ENCODE peak calls at places on chromosomes 5 and 9, in five cellular contexts. One of them, this sample, is unnamed. For H3K4me1, the result is how much of the 10 kb centered on the place peaks cover.

GRCh38 chr5:94691947-94692346 is 73.5 kb downstream of the SLF1 start:
- DNase-seq in OCI-LY7: no peak
- DNase-seq in lower lobe of right lung: no peak
- DNase-seq in stomach: no peak
- DNase-seq in Peyer's patch: no peak
- DNase-seq in this sample: no peak

GRCh38 chr9:31034311-31034710 is 1350.1 kb upstream of the ACO1 start:
- DNase-seq in OCI-LY7: no peak
- DNase-seq in lower lobe of right lung: no peak
- DNase-seq in stomach: no peak
- DNase-seq in Peyer's patch: no peak
- DNase-seq in this sample: no peak

GRCh38 chr9:38181216-38181615 is 112.2 kb upstream of the SHB start:
- DNase-seq in OCI-LY7: no peak
- DNase-seq in lower lobe of right lung: no peak
- DNase-seq in stomach: no peak
- DNase-seq in Peyer's patch: no peak
- DNase-seq in this sample: no peak

GRCh38 chr9:38771593-38771992 is 51.7 kb upstream of the FAM240B start:
- DNase-seq in OCI-LY7: no peak
- DNase-seq in lower lobe of right lung: no peak
- DNase-seq in stomach: no peak
- DNase-seq in Peyer's patch: no peak
- DNase-seq in this sample: no peak

GRCh38 chr5:143355710-143356109 is 47.8 kb downstream of the NR3C1 start:
- DNase-seq in OCI-LY7: no peak
- DNase-seq in lower lobe of right lung: no peak
- DNase-seq in stomach: peak
- DNase-seq in Peyer's patch: peak
- DNase-seq in this sample: no peak

GRCh38 chr5:154356256-154356655 is 89.5 kb upstream of the SAP30L start:
- DNase-seq in OCI-LY7: no peak
- DNase-seq in lower lobe of right lung: no peak
- DNase-seq in stomach: no peak
- DNase-seq in Peyer's patch: no peak
- DNase-seq in this sample: no peak

GRCh38 chr9:133458643-133459312 is 1.0 kb upstream of the CACFD1 start:
- DNase-seq in OCI-LY7: no peak
- DNase-seq in lower lobe of right lung: no peak
- DNase-seq in stomach: no peak
- DNase-seq in Peyer's patch: no peak
- DNase-seq in this sample: no peak

GRCh38 chr5:41275813-41276512 is 62.6 kb upstream of the C6 start:
- DNase-seq in OCI-LY7: no peak
- DNase-seq in lower lobe of right lung: no peak
- DNase-seq in stomach: no peak
- DNase-seq in Peyer's patch: no peak
- DNase-seq in this sample: no peak

GRCh38 chr5:148998174-148998797 is 64.6 kb downstream of the SH3TC2 start:
- DNase-seq in OCI-LY7: peak
- DNase-seq in lower lobe of right lung: no peak
- DNase-seq in stomach: no peak
- DNase-seq in Peyer's patch: no peak
- DNase-seq in this sample: no peak

GRCh38 chr9:35271637-35272036 is 109.8 kb downstream of the UNC13B start:
- DNase-seq in OCI-LY7: no peak
- DNase-seq in lower lobe of right lung: no peak
- DNase-seq in stomach: no peak
- DNase-seq in Peyer's patch: no peak
- DNase-seq in this sample: no peak

GRCh38 chr5:13708432-13708831 is 236.1 kb downstream of the DNAH5 start:
- DNase-seq in OCI-LY7: no peak
- DNase-seq in lower lobe of right lung: no peak
- DNase-seq in stomach: no peak
- DNase-seq in Peyer's patch: no peak
- DNase-seq in this sample: no peak

GRCh38 chr5:14146725-14147124 is 3.6 kb downstream of the TRIO start:
- DNase-seq in OCI-LY7: no peak
- DNase-seq in lower lobe of right lung: no peak
- DNase-seq in stomach: no peak
- DNase-seq in Peyer's patch: peak
- DNase-seq in this sample: no peak

GRCh38 chr5:139565411-139566305 is 4.5 kb downstream of the UBE2D2 start:
- DNase-seq in OCI-LY7: peak
- DNase-seq in lower lobe of right lung: no peak
- DNase-seq in stomach: no peak
- DNase-seq in Peyer's patch: peak
- DNase-seq in this sample: peak

GRCh38 chr5:610744-611730 is 1.1 kb upstream of the CEP72 start:
- DNase-seq in OCI-LY7: no peak
- DNase-seq in lower lobe of right lung: no peak
- DNase-seq in stomach: no peak
- DNase-seq in Peyer's patch: peak
- DNase-seq in this sample: no peak

GRCh38 chr9:124852829-124853531 is at the start of gene WDR38:
- DNase-seq in OCI-LY7: peak
- DNase-seq in lower lobe of right lung: peak
- DNase-seq in stomach: peak
- DNase-seq in Peyer's patch: peak
- DNase-seq in this sample: peak

GRCh38 chr5:73160239-73160671 is 12.7 kb upstream of the TMEM174 start:
- DNase-seq in OCI-LY7: peak
- DNase-seq in lower lobe of right lung: no peak
- DNase-seq in stomach: no peak
- DNase-seq in Peyer's patch: no peak
- DNase-seq in this sample: no peak

GRCh38 chr9:128068656-128069221 is 707 bp downstream of the SLC25A25 start:
- DNase-seq in OCI-LY7: peak
- DNase-seq in lower lobe of right lung: no peak
- DNase-seq in stomach: no peak
- DNase-seq in Peyer's patch: no peak
- DNase-seq in this sample: no peak

GRCh38 chr5:157198277-157199058 is 17.8 kb downstream of the ITK start:
- DNase-seq in OCI-LY7: no peak
- DNase-seq in lower lobe of right lung: no peak
- DNase-seq in stomach: peak
- DNase-seq in Peyer's patch: peak
- DNase-seq in this sample: no peak

GRCh38 chr5:169805527-169805934 is 168.5 kb downstream of the DOCK2 start:
- DNase-seq in OCI-LY7: no peak
- DNase-seq in lower lobe of right lung: no peak
- DNase-seq in stomach: no peak
- DNase-seq in Peyer's patch: no peak
- DNase-seq in this sample: no peak

GRCh38 chr5:142478116-142478515 is 153.3 kb upstream of the SPRY4 start:
- DNase-seq in OCI-LY7: no peak
- DNase-seq in lower lobe of right lung: no peak
- DNase-seq in stomach: no peak
- DNase-seq in Peyer's patch: no peak
- DNase-seq in this sample: no peak

GRCh38 chr5:63400079-63400478 is 562.2 kb downstream of the HTR1A start:
- DNase-seq in OCI-LY7: no peak
- DNase-seq in lower lobe of right lung: no peak
- DNase-seq in stomach: no peak
- DNase-seq in Peyer's patch: no peak
- DNase-seq in this sample: no peak

GRCh38 chr5:28165116-28165515 is 1126.7 kb upstream of the CDH9 start:
- DNase-seq in OCI-LY7: no peak
- DNase-seq in lower lobe of right lung: no peak
- DNase-seq in stomach: no peak
- DNase-seq in Peyer's patch: no peak
- DNase-seq in this sample: no peak

GRCh38 chr9:72383978-72384709 is 19.1 kb upstream of the ZFAND5 start:
- DNase-seq in OCI-LY7: no peak
- DNase-seq in lower lobe of right lung: no peak
- DNase-seq in stomach: no peak
- DNase-seq in Peyer's patch: no peak
- DNase-seq in this sample: no peak

GRCh38 chr9:101530076-101530711 is 3.5 kb upstream of the RNF20 start:
- DNase-seq in OCI-LY7: peak
- DNase-seq in lower lobe of right lung: peak
- DNase-seq in stomach: peak
- DNase-seq in Peyer's patch: peak
- DNase-seq in this sample: peak

GRCh38 chr5:129591508-129592160 is 131.5 kb downstream of the ADAMTS19 start:
- DNase-seq in OCI-LY7: no peak
- DNase-seq in lower lobe of right lung: no peak
- DNase-seq in stomach: no peak
- DNase-seq in Peyer's patch: no peak
- DNase-seq in this sample: no peak

GRCh38 chr9:114824130-114824529 is 18.3 kb upstream of the TNFSF15 start:
- DNase-seq in OCI-LY7: no peak
- DNase-seq in lower lobe of right lung: no peak
- DNase-seq in stomach: no peak
- DNase-seq in Peyer's patch: no peak
- DNase-seq in this sample: no peak

GRCh38 chr5:134758504-134759341 is at the start of gene DDX46:
- DNase-seq in OCI-LY7: peak
- DNase-seq in lower lobe of right lung: peak
- DNase-seq in stomach: peak
- DNase-seq in Peyer's patch: peak
- DNase-seq in this sample: peak

GRCh38 chr5:132050661-132051371 is 9.6 kb upstream of the IL3 start:
- DNase-seq in OCI-LY7: no peak
- DNase-seq in lower lobe of right lung: no peak
- DNase-seq in stomach: no peak
- DNase-seq in Peyer's patch: no peak
- DNase-seq in this sample: no peak

GRCh38 chr5:116532762-116533525 is 41.7 kb downstream of the SEMA6A start:
- DNase-seq in OCI-LY7: no peak
- DNase-seq in lower lobe of right lung: no peak
- DNase-seq in stomach: no peak
- DNase-seq in Peyer's patch: no peak
- DNase-seq in this sample: no peak

GRCh38 chr5:116531117-116531516 is 43.5 kb downstream of the SEMA6A start:
- DNase-seq in OCI-LY7: no peak
- DNase-seq in lower lobe of right lung: no peak
- DNase-seq in stomach: no peak
- DNase-seq in Peyer's patch: no peak
- DNase-seq in this sample: no peak

GRCh38 chr5:116530276-116530675 is 44.3 kb downstream of the SEMA6A start:
- DNase-seq in OCI-LY7: no peak
- DNase-seq in lower lobe of right lung: no peak
- DNase-seq in stomach: no peak
- DNase-seq in Peyer's patch: no peak
- DNase-seq in this sample: no peak

GRCh38 chr5:116529615-116530014 is 45.0 kb downstream of the SEMA6A start:
- DNase-seq in OCI-LY7: no peak
- DNase-seq in lower lobe of right lung: no peak
- DNase-seq in stomach: no peak
- DNase-seq in Peyer's patch: peak
- DNase-seq in this sample: no peak

GRCh38 chr5:116531635-116532034 is 43.0 kb downstream of the SEMA6A start:
- DNase-seq in OCI-LY7: no peak
- DNase-seq in lower lobe of right lung: no peak
- DNase-seq in stomach: no peak
- DNase-seq in Peyer's patch: peak
- DNase-seq in this sample: no peak
- H3K4me1 ChIP-seq in OCI-LY7: under half
- H3K4me1 ChIP-seq in lower lobe of right lung: under half
- H3K4me1 ChIP-seq in stomach: under half
- H3K4me1 ChIP-seq in Peyer's patch: half or more
- H3K4me1 ChIP-seq in this sample: under half

GRCh38 chr5:127041571-127041970 is 11.2 kb upstream of the MARCHF3 start:
- DNase-seq in OCI-LY7: no peak
- DNase-seq in lower lobe of right lung: no peak
- DNase-seq in stomach: no peak
- DNase-seq in Peyer's patch: no peak
- DNase-seq in this sample: no peak

GRCh38 chr5:127040779-127041520 is 10.6 kb upstream of the MARCHF3 start:
- DNase-seq in OCI-LY7: no peak
- DNase-seq in lower lobe of right lung: no peak
- DNase-seq in stomach: peak
- DNase-seq in Peyer's patch: peak
- DNase-seq in this sample: no peak

GRCh38 chr5:127046343-127047072 is 16.1 kb upstream of the MARCHF3 start:
- DNase-seq in OCI-LY7: no peak
- DNase-seq in lower lobe of right lung: no peak
- DNase-seq in stomach: no peak
- DNase-seq in Peyer's patch: no peak
- DNase-seq in this sample: no peak

GRCh38 chr5:127038550-127038949 is 8.2 kb upstream of the MARCHF3 start:
- DNase-seq in OCI-LY7: no peak
- DNase-seq in lower lobe of right lung: no peak
- DNase-seq in stomach: no peak
- DNase-seq in Peyer's patch: no peak
- DNase-seq in this sample: no peak

GRCh38 chr5:127042593-127042992 is 12.2 kb upstream of the MARCHF3 start:
- DNase-seq in OCI-LY7: peak
- DNase-seq in lower lobe of right lung: no peak
- DNase-seq in stomach: no peak
- DNase-seq in Peyer's patch: no peak
- DNase-seq in this sample: no peak
- TF ChIP-seq CTCF in OCI-LY7: peak
- TF ChIP-seq CTCF in lower lobe of right lung: peak
- TF ChIP-seq CTCF in stomach: no peak
- TF ChIP-seq CTCF in Peyer's patch: no peak
- TF ChIP-seq CTCF in this sample: no peak

GRCh38 chr9:131892162-131892707 is 152.4 kb upstream of the RAPGEF1 start:
- DNase-seq in OCI-LY7: no peak
- DNase-seq in lower lobe of right lung: no peak
- DNase-seq in stomach: no peak
- DNase-seq in Peyer's patch: no peak
- DNase-seq in this sample: no peak

GRCh38 chr9:131892890-131893289 is 153.0 kb upstream of the RAPGEF1 start:
- DNase-seq in OCI-LY7: no peak
- DNase-seq in lower lobe of right lung: no peak
- DNase-seq in stomach: no peak
- DNase-seq in Peyer's patch: no peak
- DNase-seq in this sample: no peak

GRCh38 chr9:131889437-131890244 is 149.8 kb upstream of the RAPGEF1 start:
- DNase-seq in OCI-LY7: no peak
- DNase-seq in lower lobe of right lung: no peak
- DNase-seq in stomach: peak
- DNase-seq in Peyer's patch: peak
- DNase-seq in this sample: no peak

GRCh38 chr9:131888923-131889322 is 149.0 kb upstream of the RAPGEF1 start:
- DNase-seq in OCI-LY7: no peak
- DNase-seq in lower lobe of right lung: no peak
- DNase-seq in stomach: no peak
- DNase-seq in Peyer's patch: no peak
- DNase-seq in this sample: no peak

GRCh38 chr9:131891578-131891977 is 151.7 kb upstream of the RAPGEF1 start:
- DNase-seq in OCI-LY7: no peak
- DNase-seq in lower lobe of right lung: no peak
- DNase-seq in stomach: no peak
- DNase-seq in Peyer's patch: peak
- DNase-seq in this sample: no peak
- H3K4me1 ChIP-seq in OCI-LY7: under half
- H3K4me1 ChIP-seq in lower lobe of right lung: under half
- H3K4me1 ChIP-seq in stomach: under half
- H3K4me1 ChIP-seq in Peyer's patch: under half
- H3K4me1 ChIP-seq in this sample: under half

GRCh38 chr9:85332487-85332886 is 409.3 kb downstream of the AGTPBP1 start:
- DNase-seq in OCI-LY7: peak
- DNase-seq in lower lobe of right lung: no peak
- DNase-seq in stomach: no peak
- DNase-seq in Peyer's patch: no peak
- DNase-seq in this sample: no peak
- TF ChIP-seq CTCF in OCI-LY7: peak
- TF ChIP-seq CTCF in lower lobe of right lung: no peak
- TF ChIP-seq CTCF in stomach: no peak
- TF ChIP-seq CTCF in Peyer's patch: no peak
- TF ChIP-seq CTCF in this sample: no peak